ENCODE peak calls at places on chromosome 18, in four cellular contexts. W, G, N and B are unnamed samples.

GRCh38 chr18:23387265-23387664 is 65.8 kb upstream of the RIOK3 start:
- DNase-seq in W (no peak), G (no peak), N (no peak), B (no peak)

GRCh38 chr18:62778976-62779869 is 63.9 kb downstream of the PHLPP1 start:
- DNase-seq in W (no peak), G (no peak), N (no peak), B (no peak)

GRCh38 chr18:36262971-36263370 is 34.5 kb upstream of the FHOD3 start:
- DNase-seq in W (no peak), G (no peak), N (no peak), B (no peak)

GRCh38 chr18:8121942-8122480 is 487.2 kb upstream of the RAB12 start:
- DNase-seq in W (no peak), G (no peak), N (no peak), B (no peak)

GRCh38 chr18:79581911-79582310 is 97.7 kb upstream of the CTDP1 start:
- DNase-seq in W (no peak), G (no peak), N (no peak), B (peak; percentile 12)

GRCh38 chr18:4831791-4832375 is 365.2 kb downstream of the AKAIN1 start:
- DNase-seq in W (no peak), G (no peak), N (no peak), B (no peak)

GRCh38 chr18:76358774-76359173 is 136.3 kb downstream of the ZNF516 start:
- DNase-seq in W (no peak), G (no peak), N (no peak), B (no peak)

GRCh38 chr18:65906621-65907034 is 155.8 kb downstream of the CDH7 start:
- DNase-seq in W (no peak), G (no peak), N (no peak), B (no peak)

GRCh38 chr18:79680100-79680879 is 687 bp downstream of the CTDP1 start:
- DNase-seq in W (no peak), G (peak; percentile 46), N (no peak), B (no peak)